ENCODE peak calls at places on chromosomes 7 and 10, in four cellular contexts. K, G, F and W are unnamed samples.

GRCh38 chr10:32139223-32140073 is 83.2 kb upstream of the KIF5B start:
- DNase-seq in G (peak; percentile 20), K (peak; percentile 93), F (peak; percentile 86), W (peak; percentile 57)

GRCh38 chr10:4221315-4221714 is 436.3 kb upstream of the KLF6 start:
- DNase-seq in K (no peak), F (no peak), G (no peak), W (no peak)

GRCh38 chr10:30736685-30737232 is 107.2 kb upstream of the LYZL2 start:
- DNase-seq in G (no peak), K (peak; percentile 64), F (no peak), W (no peak)

GRCh38 chr7:116726149-116726548 is 54.2 kb downstream of the MET start:
- DNase-seq in G (no peak), K (no peak), F (no peak), W (no peak)

GRCh38 chr7:65980478-65981250 is 1.3 kb downstream of the GUSB start:
- DNase-seq in G (peak; percentile 67), F (peak; percentile 58), K (no peak), W (no peak)

GRCh38 chr10:99531696-99532050 is 1.1 kb upstream of the NKX2-3 start:
- DNase-seq in F (no peak), K (no peak), G (no peak), W (no peak)

GRCh38 chr10:26675873-26676257 is 21.6 kb upstream of the PDSS1 start:
- DNase-seq in K (no peak), F (no peak), G (no peak), W (no peak)

GRCh38 chr7:42237891-42238531 is 1.0 kb upstream of the GLI3 start:
- DNase-seq in K (no peak), G (no peak), F (peak; percentile 58), W (no peak)

GRCh38 chr7:48144291-48144768 is 26.9 kb upstream of the ABCA13 start:
- DNase-seq in F (no peak), G (no peak), K (no peak), W (peak; percentile 95)

GRCh38 chr10:81251457-81252115 is 623.4 kb upstream of the NRG3 start:
- DNase-seq in K (no peak), G (no peak), F (no peak), W (no peak)

GRCh38 chr7:121178869-121179497 is 149.8 kb upstream of the WNT16 start:
- DNase-seq in F (no peak), K (no peak), G (no peak), W (no peak)

GRCh38 chr10:126166797-126167196 is 221.5 kb downstream of the ADAM12 start:
- DNase-seq in G (no peak), F (no peak), K (no peak), W (no peak)

GRCh38 chr10:79184649-79185048 is 115.9 kb downstream of the ZMIZ1 start:
- DNase-seq in F (no peak), K (no peak), G (no peak), W (no peak)

GRCh38 chr7:40611472-40611871 is 476.7 kb downstream of the SUGCT start:
- DNase-seq in G (no peak), F (no peak), K (no peak), W (no peak)

GRCh38 chr10:93403152-93403551 is 79.0 kb downstream of the MYOF start:
- DNase-seq in K (no peak), G (no peak), F (no peak), W (no peak)

GRCh38 chr10:128062837-128063563 is 63.2 kb downstream of the MKI67 start:
- DNase-seq in F (no peak), K (no peak), G (no peak), W (no peak)

GRCh38 chr7:40746841-40747556 is 612.2 kb downstream of the SUGCT start:
- DNase-seq in G (no peak), F (no peak), K (no peak), W (no peak)

GRCh38 chr7:48643420-48644013 is 280.8 kb upstream of the CDC14C start:
- DNase-seq in G (no peak), F (no peak), K (no peak), W (no peak)

GRCh38 chr7:45026984-45027773 is 27.2 kb downstream of the CCM2 start:
- DNase-seq in G (no peak), K (no peak), F (no peak), W (peak; percentile 40)

GRCh38 chr10:968546-969199 is 19.6 kb upstream of the GTPBP4 start:
- DNase-seq in K (no peak), F (no peak), G (no peak), W (no peak)

GRCh38 chr10:111990734-111991133 is 192.8 kb downstream of the GPAM start:
- DNase-seq in F (no peak), K (no peak), G (peak; percentile 28), W (no peak)

GRCh38 chr7:44743750-44744149 is 4.9 kb upstream of the ZMIZ2 start:
- DNase-seq in K (no peak), F (no peak), G (no peak), W (no peak)

GRCh38 chr7:103637080-103637479 is 191.1 kb upstream of the SLC26A5 start:
- DNase-seq in F (no peak), K (no peak), G (no peak), W (no peak)

GRCh38 chr10:88019753-88020152 is 156.3 kb downstream of the PTEN start:
- DNase-seq in G (no peak), F (no peak), K (no peak), W (no peak)

GRCh38 chr7:130481898-130482297 is 10.0 kb upstream of the MEST start:
- DNase-seq in K (no peak), F (no peak), G (no peak), W (no peak)

GRCh38 chr10:97648557-97649404 is 8.3 kb downstream of the PI4K2A start:
- DNase-seq in K (peak; percentile 86), G (no peak), F (peak; percentile 30), W (peak; percentile 68)

GRCh38 chr10:121667948-121668335 is 69.7 kb upstream of the FGFR2 start:
- DNase-seq in K (no peak), F (no peak), G (no peak), W (no peak)

GRCh38 chr10:18195060-18195799 is 55.0 kb downstream of the CACNB2 start:
- DNase-seq in F (no peak), G (no peak), K (no peak), W (no peak)

GRCh38 chr7:70113543-70113942 is 515.3 kb downstream of the AUTS2 start:
- DNase-seq in K (no peak), F (no peak), G (peak; percentile 54), W (no peak)

GRCh38 chr10:117631276-117632151 is 89.0 kb downstream of the EMX2 start:
- DNase-seq in G (no peak), F (no peak), K (no peak), W (no peak)
- TF ChIP-seq CHD2 in G (no peak), F (no peak), K (no peak), W (no peak)

GRCh38 chr7:19508821-19509220 is 200.0 kb downstream of the POLR1F start:
- DNase-seq in F (no peak), G (no peak), K (no peak), W (no peak)

GRCh38 chr7:19508124-19508523 is 200.7 kb downstream of the POLR1F start:
- DNase-seq in K (no peak), F (no peak), G (no peak), W (no peak)
- TF ChIP-seq CHD2 in K (no peak), F (no peak), G (no peak), W (no peak)

DNA sequence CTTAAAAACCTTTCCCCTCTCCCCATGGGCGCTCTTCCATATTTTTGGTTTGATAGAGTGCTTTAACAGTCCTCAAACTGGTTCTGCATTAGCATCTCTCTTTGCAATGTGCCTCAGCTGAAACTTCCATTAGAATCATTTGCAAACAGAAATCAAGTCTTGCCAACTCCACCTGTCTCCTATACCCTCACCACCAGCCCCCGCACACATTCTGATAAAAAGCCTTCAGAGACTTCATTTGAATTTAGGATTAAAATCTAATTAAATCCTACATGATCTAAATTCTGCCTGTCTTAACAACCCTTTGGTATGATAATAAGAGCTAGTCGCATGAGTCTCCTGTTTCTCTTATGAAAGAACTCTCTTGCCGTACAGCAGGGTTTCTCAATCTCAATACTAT is 384.9 kb upstream of the ETV1 start:
- DNase-seq in K (no peak), G (no peak), F (no peak), W (no peak)
- TF ChIP-seq CHD2 in K (no peak), G (no peak), F (no peak), W (no peak)

GRCh38 chr10:114053946-114054345 is 10.3 kb downstream of the ADRB1 start:
- DNase-seq in K (no peak), F (no peak), G (peak; percentile 38), W (no peak)

GRCh38 chr10:114048472-114048871 is 4.8 kb downstream of the ADRB1 start:
- DNase-seq in G (no peak), F (no peak), K (no peak), W (no peak)

GRCh38 chr10:114052255-114052654 is 8.6 kb downstream of the ADRB1 start:
- DNase-seq in G (no peak), F (no peak), K (no peak), W (no peak)

GRCh38 chr10:114045738-114046458 is 2.2 kb downstream of the ADRB1 start:
- DNase-seq in K (no peak), G (no peak), F (no peak), W (no peak)

DNA sequence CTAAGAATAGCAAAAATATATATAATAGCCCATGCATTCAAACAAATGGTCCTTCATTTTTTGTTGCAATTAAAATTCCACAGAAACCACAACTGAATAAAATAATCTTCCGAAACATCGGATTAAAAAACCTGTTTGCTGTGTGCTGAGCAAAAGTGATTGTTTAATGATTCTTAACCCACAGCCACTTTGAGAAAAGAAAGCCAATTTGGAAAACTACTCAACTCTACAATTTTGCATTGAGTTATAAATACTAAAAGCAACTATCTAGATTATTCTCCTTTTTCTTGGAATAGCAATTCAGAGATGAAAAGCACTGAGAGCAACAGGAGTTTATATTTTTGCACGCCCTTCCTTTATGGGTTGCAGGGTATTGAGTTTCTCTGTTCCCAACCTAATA is 8.0 kb downstream of the ADRB1 start:
- DNase-seq in F (no peak), K (no peak), G (no peak), W (no peak)
- TF ChIP-seq CHD2 in F (no peak), K (no peak), G (no peak), W (no peak)